ENCODE peak calls at places on chromosome 7, in seven cellular contexts. P, T, Y, L, V, G and Q are unnamed samples.

GRCh38 chr7:38561166-38561565 is 70.0 kb downstream of the AMPH start:
- DNase-seq in L (no peak), V (no peak), G (no peak), Y (no peak), P (no peak), T (no peak), Q (no peak)

GRCh38 chr7:117084286-117084685 is 131.0 kb downstream of the ST7 start:
- DNase-seq in V (no peak), T (no peak), Y (no peak), G (no peak), P (no peak), L (no peak), Q (no peak)

GRCh38 chr7:34875481-34875880 is 161.8 kb downstream of the DPY19L1 start:
- DNase-seq in V (no peak), G (no peak), L (no peak), Y (no peak), T (no peak), P (no peak), Q (no peak)

GRCh38 chr7:106012935-106013439 is 49.9 kb downstream of the CDHR3 start:
- DNase-seq in L (no peak), G (no peak), V (no peak), P (no peak), T (no peak), Y (no peak), Q (no peak)

GRCh38 chr7:100119701-100120517 is 475 bp downstream of the CNPY4 start:
- DNase-seq in G (peak; percentile 68), Y (no peak), V (peak; percentile 51), L (peak; percentile 63), T (peak; percentile 75), P (peak; percentile 83), Q (peak; percentile 77)

GRCh38 chr7:2751086-2751485 is 63.1 kb downstream of the AMZ1 start:
- DNase-seq in T (no peak), P (no peak), V (no peak), G (no peak), L (no peak), Y (no peak), Q (no peak)

GRCh38 chr7:82247814-82248433 is 195.7 kb downstream of the CACNA2D1 start:
- DNase-seq in P (peak; percentile 5), Y (no peak), V (no peak), G (no peak), T (peak; percentile 35), L (no peak), Q (no peak)

GRCh38 chr7:43108255-43109011 is 4.0 kb upstream of the HECW1 start:
- DNase-seq in T (peak; percentile 55), V (peak; percentile 42), P (peak; percentile 58), G (peak; percentile 53), L (no peak), Y (peak; percentile 67), Q (peak; percentile 54)

GRCh38 chr7:2613926-2614613 is 17.7 kb upstream of the TTYH3 start:
- DNase-seq in Y (no peak), T (peak; percentile 49), P (no peak), V (no peak), L (peak; percentile 97), G (no peak), Q (no peak)

GRCh38 chr7:86968618-86969017 is 90.8 kb downstream of the ELAPOR2 start:
- DNase-seq in V (no peak), T (no peak), Y (no peak), L (no peak), G (peak; percentile 88), P (no peak), Q (no peak)

GRCh38 chr7:155459867-155460461 is 2.0 kb downstream of the EN2 start:
- DNase-seq in T (no peak), G (no peak), P (no peak), V (no peak), L (no peak), Y (no peak), Q (no peak)

GRCh38 chr7:46448478-46448877 is 527.4 kb upstream of the IGFBP3 start:
- DNase-seq in Y (no peak), V (no peak), T (peak; percentile 29), L (no peak), P (no peak), G (no peak), Q (no peak)

DNA sequence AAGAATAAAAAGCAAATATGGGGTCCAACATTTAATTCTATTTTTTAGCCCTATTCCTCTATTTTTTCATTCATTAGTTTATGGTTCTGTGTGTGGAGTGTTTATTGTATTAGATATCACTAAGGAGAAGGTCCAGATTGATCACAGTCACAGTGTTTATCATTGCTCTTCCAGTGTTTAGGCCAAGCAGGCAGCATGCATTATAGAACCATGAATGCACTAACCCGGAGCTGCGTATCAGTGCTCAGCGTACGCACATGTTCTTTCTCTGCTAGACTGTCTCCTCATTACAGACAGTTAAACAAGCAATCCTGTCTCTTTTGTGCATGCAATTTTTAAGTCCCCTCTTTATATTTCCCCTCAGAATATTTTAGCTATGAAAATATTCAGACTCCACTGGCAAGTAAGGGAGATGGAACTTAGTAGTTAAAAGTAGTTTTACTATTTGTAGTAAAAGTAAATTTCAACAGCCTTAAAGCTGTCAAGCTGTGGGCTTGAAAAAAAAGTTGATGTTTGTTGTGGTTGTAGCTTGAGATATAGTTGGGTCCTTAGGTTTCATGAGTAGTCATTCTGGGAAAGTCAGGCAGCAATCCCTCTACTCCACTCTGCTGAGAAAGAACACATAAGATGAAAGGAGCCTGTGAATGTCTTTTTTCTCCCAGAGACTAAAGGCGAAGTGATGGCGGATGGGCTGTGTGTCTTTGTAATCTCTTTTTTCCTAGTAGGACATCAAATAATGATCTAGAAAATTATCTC is 260.4 kb downstream of the CDK14 start:
- DNase-seq in G (no peak), Y (no peak), V (no peak), P (no peak), L (no peak), T (no peak), Q (no peak)
- TF ChIP-seq POLR2A in G (no peak), Y (no peak), V (no peak), P (no peak), L (no peak), T (no peak), Q (no peak)

DNA sequence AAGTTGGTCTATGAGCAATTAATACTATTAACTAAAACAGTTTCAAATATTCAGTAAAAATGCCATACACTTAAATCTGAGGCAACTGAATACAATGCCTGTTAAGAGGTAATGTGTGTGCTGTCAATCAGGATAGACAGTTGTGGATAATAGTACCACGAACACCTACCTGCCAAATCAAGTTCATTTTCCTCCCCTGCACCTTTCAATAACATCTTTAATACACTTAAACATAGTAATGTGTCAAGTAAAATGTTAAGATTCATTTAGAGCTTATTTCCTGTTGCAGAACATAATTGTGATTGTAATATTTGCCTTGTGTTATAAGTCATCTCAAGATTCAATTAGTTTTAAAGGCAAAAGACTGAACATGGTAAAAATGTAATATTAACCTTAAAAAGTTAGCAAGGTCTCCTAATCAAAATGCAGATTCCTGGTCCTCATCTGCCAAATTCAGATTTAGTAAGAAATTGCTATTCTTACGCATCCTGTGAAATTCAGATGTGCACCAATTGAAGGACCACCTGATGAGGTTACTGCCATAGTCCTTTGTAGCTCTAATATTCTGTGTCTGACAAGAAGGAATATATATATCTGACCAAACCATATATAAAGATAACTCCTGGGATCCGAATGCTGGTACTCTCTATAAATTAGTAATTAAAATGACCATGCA is 37.1 kb downstream of the COL1A2 start:
- DNase-seq in L (no peak), G (no peak), T (no peak), V (no peak), P (no peak), Y (no peak), Q (no peak)
- TF ChIP-seq POLR2A in L (no peak), G (no peak), T (no peak), V (no peak), P (no peak), Y (no peak), Q (no peak)

GRCh38 chr7:149569025-149569725 is 71.6 kb upstream of the ZNF746 start:
- DNase-seq in P (no peak), T (no peak), L (no peak), G (no peak), Y (no peak), V (no peak), Q (no peak)

GRCh38 chr7:149573519-149573918 is 75.9 kb upstream of the ZNF746 start:
- DNase-seq in Y (no peak), L (no peak), T (no peak), V (no peak), G (no peak), P (no peak), Q (peak; percentile 20)

GRCh38 chr7:149568218-149568617 is 70.6 kb upstream of the ZNF746 start:
- DNase-seq in P (no peak), G (no peak), L (no peak), V (no peak), Y (no peak), T (no peak), Q (no peak)

GRCh38 chr7:149570784-149571183 is 73.2 kb upstream of the ZNF746 start:
- DNase-seq in G (no peak), Y (no peak), P (no peak), L (no peak), V (no peak), T (no peak), Q (no peak)

DNA sequence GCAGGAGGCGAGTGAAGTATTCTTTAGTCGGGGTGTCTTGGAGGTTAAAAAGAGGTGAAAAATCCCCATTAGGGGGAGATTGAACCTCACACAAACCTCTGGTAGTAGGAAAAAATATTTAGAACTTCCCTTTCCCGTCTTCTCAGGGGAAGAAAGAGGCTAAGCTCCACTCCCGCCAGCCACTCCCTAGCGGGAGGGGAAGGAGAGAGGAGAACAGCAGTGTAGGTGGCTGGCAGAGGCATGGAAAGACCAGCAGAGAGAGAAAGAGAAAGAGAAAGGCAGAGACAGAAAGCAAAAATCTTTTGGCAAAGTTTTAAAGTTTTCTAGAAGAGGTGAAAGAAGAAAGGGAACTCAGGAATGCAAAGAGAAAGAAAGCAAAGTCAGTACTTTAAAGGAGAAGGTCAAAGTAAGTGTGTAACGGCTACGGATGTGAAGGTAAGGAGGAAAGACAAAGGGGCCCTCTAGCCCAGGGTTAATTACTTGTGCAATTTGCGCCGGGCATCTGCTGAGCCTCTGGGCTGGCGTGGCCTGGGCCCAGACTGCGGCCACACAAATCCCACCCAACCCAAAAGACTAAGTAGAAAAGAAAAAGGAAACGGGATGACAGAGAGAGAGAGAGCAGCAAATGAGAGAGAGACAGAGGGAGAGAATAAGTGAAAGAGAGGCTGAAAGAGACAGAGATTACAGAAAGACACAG is 72.3 kb upstream of the ZNF746 start:
- DNase-seq in Y (no peak), L (no peak), P (no peak), G (no peak), V (no peak), T (no peak), Q (no peak)
- TF ChIP-seq POLR2A in Y (no peak), L (no peak), P (no peak), G (no peak), V (no peak), T (no peak), Q (no peak)

DNA sequence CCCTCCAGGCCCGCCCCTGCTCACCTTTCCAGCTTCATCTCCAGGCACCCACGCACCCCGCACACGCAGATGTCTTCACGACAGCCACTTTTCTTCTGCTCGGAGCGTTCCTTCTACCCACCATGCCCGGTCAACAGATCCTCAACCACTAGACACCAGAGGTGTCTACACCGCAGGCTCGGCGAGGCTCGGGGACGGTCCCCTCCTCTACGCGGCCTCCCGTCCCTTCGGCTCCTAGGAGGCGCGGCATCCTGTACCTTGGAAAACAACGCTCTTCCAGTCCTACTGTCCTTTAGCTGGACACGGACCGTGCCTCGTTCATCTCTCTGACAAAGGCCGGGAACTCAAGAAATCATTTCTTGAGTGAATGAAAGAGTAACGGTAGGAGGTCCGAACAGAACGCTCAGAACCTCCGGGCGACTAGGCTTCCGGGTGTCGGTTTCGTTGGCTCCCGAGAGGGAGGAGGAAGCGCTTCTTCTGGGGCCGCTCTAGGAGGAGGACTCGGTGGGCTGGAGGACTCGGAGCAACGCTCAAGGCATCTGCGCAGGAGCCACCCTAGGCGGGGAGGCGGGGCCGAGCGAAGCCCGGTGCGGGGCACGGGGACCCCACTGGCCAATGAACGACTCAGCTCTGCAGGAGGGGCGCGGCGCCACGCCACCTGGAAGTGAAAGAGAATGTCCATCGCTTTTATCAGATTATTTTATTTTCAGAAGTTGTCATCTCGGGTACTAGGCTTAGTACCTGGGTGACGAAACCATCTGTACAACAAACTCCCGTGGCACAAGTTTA is 7.2 kb upstream of the FIS1 start:
- DNase-seq in V (peak; percentile 88), L (peak; percentile 96), Y (peak; percentile 98), P (peak; percentile 96), T (peak; percentile 100), G (peak; percentile 99), Q (peak; percentile 98)
- TF ChIP-seq POLR2A in V (peak; percentile 43), L (peak; percentile 12), Y (peak; percentile 66), P (peak; percentile 46), T (peak; percentile 88), G (peak; percentile 78), Q (peak; percentile 92)